ENCODE peak calls at places on chromosome 13, in five cellular contexts. R is OCI-LY7, O is T-cell, J is GM04504, S is NCI-H2171 treated with DMSO at 0.1 percent for 48 hours. B is an unnamed sample.

GRCh38 chr13:43054803-43055802 is 31.7 kb downstream of the DNAJC15 start:
- DNase-seq in R (peak; percentile 49), J (no peak), S (peak; percentile 82), O (no peak), B (peak; percentile 44)

GRCh38 chr13:36815069-36815468 is 4.0 kb upstream of the RFXAP start:
- DNase-seq in S (peak; percentile 1), O (no peak), J (no peak), R (peak; percentile 45), B (no peak)

GRCh38 chr13:75495938-75496337 is 14.0 kb upstream of the TBC1D4 start:
- DNase-seq in O (no peak), S (no peak), J (no peak), R (no peak), B (no peak)

GRCh38 chr13:110116072-110116487 is 190.9 kb downstream of the COL4A1 start:
- DNase-seq in O (no peak), S (no peak), J (no peak), R (peak; percentile 7), B (peak; percentile 31)

GRCh38 chr13:33205804-33206221 is 79.7 kb downstream of the STARD13 start:
- DNase-seq in S (peak; percentile 59), J (no peak), O (no peak), R (no peak), B (no peak)

GRCh38 chr13:63741029-63741813 is 2325.6 kb upstream of the PCDH20 start:
- DNase-seq in R (no peak), J (no peak), S (no peak), O (no peak), B (no peak)

GRCh38 chr13:35140321-35140720 is 198.3 kb downstream of the NBEA start:
- DNase-seq in S (no peak), O (no peak), R (no peak), J (no peak), B (no peak)

GRCh38 chr13:97810152-97810551 is 143.3 kb upstream of the IPO5 start:
- DNase-seq in O (no peak), J (no peak), S (peak; percentile 37), R (no peak), B (no peak)

GRCh38 chr13:48315981-48316380 is 12.4 kb downstream of the RB1 start:
- DNase-seq in R (no peak), S (no peak), J (no peak), O (no peak), B (no peak)

B was measured in immature natural killer cell.